ENCODE peak calls at places on chromosomes 3 and 15, in ten cellular contexts. D, Q, B, U, W, H, E, A, F and R are unnamed samples.

GRCh38 chr3:141235661-141236171 is 4.1 kb downstream of the PXYLP1 start:
- DNase-seq in W (peak), Q (no peak), B (no peak), F (no peak), U (no peak), D (no peak), E (peak), H (no peak), A (no peak), R (no peak)

GRCh38 chr3:47380601-47381316 is at the start of gene PTPN23:
- DNase-seq in F (peak), H (peak), E (peak), U (peak), B (peak), Q (peak), A (peak), D (peak), W (peak), R (peak)

GRCh38 chr3:50226888-50227389 is 9.1 kb upstream of the GNAI2 start:
- DNase-seq in W (no peak), H (peak), F (peak), D (no peak), B (no peak), E (peak), A (peak), U (peak), Q (no peak), R (no peak)

GRCh38 chr15:38671675-38672141 is 107.1 kb upstream of the RASGRP1 start:
- DNase-seq in W (no peak), U (no peak), F (no peak), A (no peak), E (no peak), B (no peak), Q (no peak), D (peak), H (no peak), R (no peak)

GRCh38 chr3:123044981-123045763 is 17.6 kb upstream of the SEMA5B start:
- DNase-seq in W (no peak), B (no peak), H (no peak), A (no peak), E (no peak), U (no peak), F (no peak), Q (no peak), D (no peak), R (no peak)

GRCh38 chr15:26615188-26615926 is 157.5 kb downstream of the GABRB3 start:
- DNase-seq in A (no peak), U (no peak), Q (no peak), B (no peak), H (no peak), E (no peak), D (no peak), W (no peak), F (no peak), R (no peak)

GRCh38 chr3:127768346-127769008 is 53.8 kb downstream of the MGLL start:
- DNase-seq in A (no peak), W (no peak), D (no peak), U (peak), Q (peak), B (peak), H (no peak), E (no peak), F (no peak), R (no peak)

GRCh38 chr3:65342084-65342683 is 654.4 kb upstream of the ADAMTS9 start:
- DNase-seq in H (no peak), E (peak), B (peak), Q (no peak), D (no peak), U (peak), A (peak), W (peak), F (no peak), R (no peak)

GRCh38 chr15:76327191-76328105 is 9.1 kb upstream of the ISL2 start:
- DNase-seq in E (no peak), H (no peak), Q (no peak), A (no peak), F (no peak), D (no peak), B (no peak), W (no peak), U (no peak), R (no peak)

GRCh38 chr15:100242989-100243388 is 98.8 kb downstream of the ADAMTS17 start:
- DNase-seq in H (no peak), B (no peak), D (no peak), A (no peak), E (no peak), W (no peak), F (peak), U (no peak), Q (no peak), R (no peak)

GRCh38 chr3:192553707-192554106 is 173.6 kb downstream of the FGF12 start:
- DNase-seq in E (no peak), W (no peak), B (no peak), Q (no peak), H (no peak), U (no peak), A (no peak), D (no peak), F (no peak), R (no peak)

GRCh38 chr15:63466378-63467192 is 37.8 kb upstream of the USP3 start:
- DNase-seq in B (peak), A (peak), D (peak), E (peak), H (no peak), F (no peak), Q (no peak), W (peak), U (no peak), R (peak)

GRCh38 chr3:98039322-98040024 is 4.4 kb upstream of the GABRR3 start:
- DNase-seq in F (no peak), Q (peak), A (peak), H (peak), U (no peak), D (peak), E (peak), W (peak), B (peak), R (no peak)

GRCh38 chr3:38165722-38166387 is 518 bp downstream of the OXSR1 start:
- DNase-seq in U (peak), E (no peak), A (no peak), D (no peak), B (peak), F (peak), W (peak), Q (no peak), H (peak), R (no peak)

GRCh38 chr3:119912220-119912619 is 130.3 kb downstream of the NR1I2 start:
- DNase-seq in W (no peak), B (no peak), U (no peak), Q (no peak), A (no peak), D (no peak), H (no peak), E (no peak), F (no peak), R (no peak)

GRCh38 chr3:67423722-67424121 is 230.7 kb downstream of the SUCLG2 start:
- DNase-seq in F (no peak), B (no peak), D (no peak), E (no peak), A (no peak), H (no peak), Q (no peak), W (no peak), U (no peak), R (no peak)

GRCh38 chr3:138068579-138069174 is 46.7 kb downstream of the DZIP1L start:
- DNase-seq in Q (no peak), H (peak), U (peak), F (peak), E (peak), B (peak), A (peak), D (peak), W (peak), R (peak)

GRCh38 chr3:15647629-15648167 is 46.2 kb downstream of the BTD start:
- DNase-seq in F (no peak), E (no peak), Q (peak), B (peak), H (no peak), A (no peak), W (no peak), U (no peak), D (peak), R (no peak)

GRCh38 chr3:191324936-191325335 is 4.3 kb upstream of the CCDC50 start:
- DNase-seq in A (no peak), F (no peak), B (no peak), Q (no peak), U (no peak), W (no peak), D (no peak), H (no peak), E (no peak), R (no peak)

GRCh38 chr15:68145706-68146105 is 59.4 kb downstream of the CALML4 start:
- DNase-seq in E (no peak), A (no peak), B (no peak), D (no peak), F (no peak), U (no peak), H (no peak), Q (no peak), W (no peak), R (no peak)

GRCh38 chr3:95775486-95776094 is 1038.8 kb upstream of the EPHA6 start:
- DNase-seq in B (no peak), F (no peak), Q (no peak), H (no peak), W (no peak), U (no peak), E (no peak), D (no peak), A (no peak), R (no peak)

GRCh38 chr3:140467104-140467577 is 210.7 kb upstream of the TRIM42 start:
- DNase-seq in A (no peak), E (peak), Q (no peak), W (peak), U (no peak), D (no peak), F (no peak), B (peak), H (peak), R (no peak)

GRCh38 chr15:44385344-44385942 is 42.0 kb upstream of the CTDSPL2 start:
- DNase-seq in D (no peak), W (no peak), H (no peak), E (no peak), Q (no peak), U (no peak), A (no peak), B (no peak), F (no peak), R (no peak)

GRCh38 chr3:51977449-51978142 is 2.7 kb downstream of the ABHD14A start:
- DNase-seq in A (no peak), E (no peak), F (no peak), B (no peak), H (no peak), U (no peak), Q (no peak), D (peak), W (no peak), R (no peak)

GRCh38 chr3:21390136-21390535 is 360.9 kb downstream of the ZNF385D start:
- DNase-seq in Q (peak), A (no peak), H (no peak), E (no peak), W (peak), D (no peak), B (peak), F (no peak), U (no peak), R (no peak)

GRCh38 chr3:85251766-85252165 is 293.0 kb downstream of the CADM2 start:
- DNase-seq in A (no peak), Q (no peak), U (no peak), E (no peak), D (no peak), B (no peak), H (no peak), F (no peak), W (no peak), R (no peak)

GRCh38 chr3:4043867-4044575 is 244.8 kb downstream of the LRRN1 start:
- DNase-seq in B (no peak), A (no peak), E (no peak), W (no peak), H (no peak), D (no peak), F (no peak), Q (no peak), U (no peak), R (no peak)

GRCh38 chr3:78338405-78338804 is 1298.5 kb downstream of the ROBO2 start:
- DNase-seq in E (no peak), Q (no peak), H (no peak), W (no peak), U (no peak), D (no peak), F (no peak), B (no peak), A (no peak), R (no peak)

GRCh38 chr15:39976291-39977274 is 42.7 kb downstream of the EIF2AK4 start:
- DNase-seq in D (no peak), F (peak), H (peak), U (peak), A (peak), B (peak), Q (no peak), E (peak), W (peak), R (peak)

GRCh38 chr15:51600114-51600513 is 22.5 kb downstream of the DMXL2 start:
- DNase-seq in E (no peak), W (peak), B (peak), F (no peak), U (no peak), H (no peak), A (no peak), Q (no peak), D (no peak), R (no peak)

GRCh38 chr3:101828289-101828688 is 21.0 kb upstream of the NFKBIZ start:
- DNase-seq in W (no peak), F (no peak), U (no peak), E (no peak), D (no peak), B (no peak), A (no peak), Q (no peak), H (no peak), R (no peak)

GRCh38 chr3:57923101-57923500 is 85.1 kb upstream of the FLNB start:
- DNase-seq in E (no peak), F (no peak), A (no peak), B (no peak), W (no peak), D (no peak), U (no peak), H (no peak), Q (no peak), R (no peak)

GRCh38 chr3:195001261-195001660 is 269.7 kb downstream of the XXYLT1 start:
- DNase-seq in H (no peak), W (no peak), A (no peak), Q (no peak), B (no peak), U (no peak), E (no peak), F (no peak), D (no peak), R (no peak)

GRCh38 chr3:112744825-112745566 is 101.7 kb downstream of the CD200R1L start:
- DNase-seq in F (no peak), A (no peak), H (no peak), E (no peak), U (no peak), D (no peak), Q (no peak), W (no peak), B (no peak), R (no peak)

GRCh38 chr15:67095834-67096366 is 30.5 kb downstream of the SMAD3 start:
- DNase-seq in Q (no peak), D (no peak), W (no peak), F (no peak), E (no peak), U (no peak), A (no peak), B (no peak), H (no peak), R (no peak)

GRCh38 chr3:118705827-118706226 is 328.8 kb downstream of the IGSF11 start:
- DNase-seq in H (no peak), Q (no peak), D (no peak), U (no peak), W (no peak), B (no peak), E (no peak), A (no peak), F (no peak), R (no peak)

GRCh38 chr3:10457560-10457959 is 47.8 kb downstream of the ATP2B2 start:
- DNase-seq in H (no peak), W (no peak), Q (no peak), E (no peak), U (no peak), D (no peak), B (no peak), A (no peak), F (no peak), R (no peak)
- TF ChIP-seq CTCF in H (no peak), W (no peak), Q (no peak), E (no peak), U (no peak), D (no peak), B (no peak), A (no peak), F (no peak), R (no peak)

GRCh38 chr15:48253186-48253585 is 47.1 kb downstream of the SLC12A1 start:
- DNase-seq in H (no peak), B (no peak), D (no peak), F (no peak), U (no peak), A (no peak), W (no peak), E (no peak), Q (no peak), R (no peak)

GRCh38 chr15:48244923-48245322 is 38.8 kb downstream of the SLC12A1 start:
- DNase-seq in W (no peak), F (no peak), D (no peak), Q (no peak), E (no peak), A (no peak), H (no peak), B (no peak), U (no peak), R (no peak)

GRCh38 chr15:48250640-48251076 is 44.6 kb downstream of the SLC12A1 start:
- DNase-seq in F (no peak), H (no peak), E (peak), B (peak), Q (peak), W (peak), A (peak), U (peak), D (no peak), R (no peak)
- TF ChIP-seq CTCF in F (peak), H (no peak), E (peak), B (peak), Q (peak), W (peak), A (peak), U (peak), D (peak), R (peak)

DNA sequence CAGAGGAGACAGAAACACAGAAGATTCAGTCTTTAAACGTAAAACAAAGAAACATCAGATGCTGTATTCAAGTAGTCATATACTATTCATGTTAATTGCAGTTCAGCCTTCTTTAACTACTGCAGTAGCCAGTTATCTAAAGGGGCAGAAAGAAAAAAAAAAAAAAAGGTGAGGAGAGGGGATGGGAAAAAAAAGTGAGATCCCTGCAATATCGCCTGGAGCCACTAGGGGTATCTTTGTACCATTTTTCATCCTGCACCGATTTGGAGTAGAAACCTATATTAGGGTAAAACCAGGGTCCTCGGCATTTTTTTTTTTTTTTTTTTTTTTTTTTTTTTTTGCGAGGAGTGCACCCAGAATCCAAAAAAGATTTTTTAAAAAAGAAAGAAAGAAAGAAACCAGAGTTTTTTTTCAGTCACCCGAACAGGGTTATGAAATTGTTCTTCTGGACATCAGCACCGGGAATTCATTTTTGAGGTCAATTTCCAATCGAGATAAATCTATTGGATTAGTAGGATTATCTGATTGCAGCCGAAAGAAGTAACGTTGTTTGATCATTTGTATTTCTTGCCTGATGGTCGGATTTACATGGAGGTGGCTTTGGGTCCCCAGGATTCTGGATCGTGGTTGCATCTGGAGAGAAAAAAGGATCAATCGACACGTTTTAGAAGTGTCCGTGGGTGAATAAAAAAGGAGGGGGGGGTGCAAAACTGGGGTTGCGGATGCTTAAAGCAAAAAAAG is 186.7 kb downstream of the NLGN1 start:
- DNase-seq in E (peak), D (no peak), F (no peak), Q (no peak), U (no peak), A (peak), W (peak), B (peak), H (no peak), R (no peak)
- TF ChIP-seq CTCF in E (peak), D (no peak), F (peak), Q (peak), U (peak), A (peak), W (peak), B (peak), H (no peak), R (peak)

DNA sequence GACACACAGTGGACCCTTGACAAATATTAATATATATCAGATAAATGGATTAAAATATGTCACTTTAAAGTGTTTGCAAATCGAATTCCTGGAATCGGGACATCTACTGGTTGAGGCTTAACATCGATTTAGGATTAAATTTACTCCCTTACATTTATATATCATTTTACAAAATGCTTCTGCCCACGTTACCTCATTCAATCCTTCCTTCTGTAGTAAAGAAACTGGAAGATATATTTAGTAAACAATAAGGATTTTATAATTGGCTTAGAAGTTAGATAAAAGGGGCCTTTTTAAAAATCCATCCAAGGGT is 1.3 kb downstream of the CLPX start:
- DNase-seq in F (no peak), B (no peak), A (no peak), W (no peak), D (no peak), Q (no peak), U (no peak), E (no peak), H (no peak), R (no peak)
- TF ChIP-seq CTCF in F (no peak), B (no peak), A (no peak), W (no peak), D (no peak), Q (no peak), U (no peak), E (no peak), H (no peak), R (no peak)

DNA sequence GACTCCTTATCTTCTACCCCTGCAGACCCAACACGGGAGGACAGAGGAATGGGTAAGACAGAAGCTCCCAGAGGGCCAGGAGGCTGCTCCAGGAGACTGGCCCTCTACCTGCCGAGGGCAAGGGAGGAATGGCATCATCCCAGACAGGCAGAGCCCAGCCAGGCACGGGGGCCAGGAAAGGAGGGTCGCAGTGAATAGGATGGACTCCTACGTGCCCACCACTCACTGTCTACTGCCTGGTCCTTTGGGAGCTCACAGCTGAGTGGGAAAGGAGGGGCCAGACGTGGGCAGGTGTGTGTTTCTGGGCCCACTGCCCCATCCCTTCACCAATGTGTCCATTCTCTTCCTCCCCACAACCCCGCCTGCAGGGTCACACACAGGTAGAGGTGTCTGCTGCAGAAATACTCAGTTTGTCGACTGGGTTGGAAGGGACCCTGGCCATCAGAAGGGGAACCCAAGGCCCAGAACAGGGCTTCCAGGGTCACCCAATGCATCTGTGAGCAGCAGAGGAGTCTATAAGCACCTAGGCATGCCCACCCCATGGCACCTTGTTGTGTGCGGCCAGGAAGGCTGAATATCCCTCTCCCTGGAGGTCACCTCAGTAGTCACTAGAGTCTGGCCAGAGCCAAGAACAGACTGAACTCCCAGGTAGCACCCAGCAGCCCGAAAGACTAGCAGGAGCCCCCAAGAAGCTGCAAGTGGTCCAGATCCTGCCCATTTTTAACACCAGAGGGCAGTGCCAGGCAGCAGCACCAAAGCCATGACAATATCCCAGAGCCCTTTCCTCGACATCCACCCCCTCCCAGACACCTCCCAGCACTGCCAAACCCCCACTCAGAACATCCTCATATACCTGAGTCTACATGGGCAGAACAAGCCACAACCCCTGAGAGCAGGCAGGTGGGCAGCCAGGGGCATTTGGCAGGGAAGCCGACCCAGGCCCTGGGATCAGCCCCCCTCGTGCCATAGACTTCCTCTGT is 24.0 kb downstream of the TKT start:
- DNase-seq in W (no peak), D (no peak), B (no peak), Q (no peak), H (no peak), F (peak), E (no peak), A (no peak), U (no peak), R (no peak)
- TF ChIP-seq CTCF in W (peak), D (no peak), B (peak), Q (peak), H (no peak), F (no peak), E (peak), A (no peak), U (no peak), R (no peak)